ENCODE peak calls at places on chromosome 18, in six cellular contexts. One of them, this sample, is unnamed.

GRCh38 chr18:48132993-48133674 is 202.7 kb upstream of the SMAD2 start:
- DNase-seq in GM12891: no peak
- DNase-seq in A549: no peak
- DNase-seq in IMR-90: no peak
- DNase-seq in heart left ventricle: no peak
- DNase-seq in ovary: no peak
- DNase-seq in this sample: no peak

GRCh38 chr18:62080172-62080571 is 106.7 kb downstream of the PIGN start:
- DNase-seq in GM12891: no peak
- DNase-seq in A549: no peak
- DNase-seq in IMR-90: no peak
- DNase-seq in heart left ventricle: no peak
- DNase-seq in ovary: no peak
- DNase-seq in this sample: no peak

GRCh38 chr18:48360376-48361021 is 48.7 kb downstream of the ZBTB7C start:
- DNase-seq in GM12891: no peak
- DNase-seq in A549: no peak
- DNase-seq in IMR-90: no peak
- DNase-seq in heart left ventricle: no peak
- DNase-seq in ovary: no peak
- DNase-seq in this sample: no peak

GRCh38 chr18:37421349-37422080 is 144.1 kb downstream of the CELF4 start:
- DNase-seq in GM12891: no peak
- DNase-seq in A549: no peak
- DNase-seq in IMR-90: no peak
- DNase-seq in heart left ventricle: no peak
- DNase-seq in ovary: no peak
- DNase-seq in this sample: no peak

GRCh38 chr18:44823782-44824181 is 143.1 kb downstream of the SETBP1 start:
- DNase-seq in GM12891: no peak
- DNase-seq in A549: no peak
- DNase-seq in IMR-90: peak
- DNase-seq in heart left ventricle: no peak
- DNase-seq in ovary: no peak
- DNase-seq in this sample: no peak

GRCh38 chr18:43932140-43932539 is 654.9 kb upstream of the SYT4 start:
- DNase-seq in GM12891: no peak
- DNase-seq in A549: no peak
- DNase-seq in IMR-90: peak
- DNase-seq in heart left ventricle: no peak
- DNase-seq in ovary: no peak
- DNase-seq in this sample: no peak

GRCh38 chr18:35688757-35689156 is 107.2 kb downstream of the GALNT1 start:
- DNase-seq in GM12891: no peak
- DNase-seq in A549: peak
- DNase-seq in IMR-90: no peak
- DNase-seq in heart left ventricle: no peak
- DNase-seq in ovary: no peak
- DNase-seq in this sample: no peak

GRCh38 chr18:39799010-39799409 is 2156.0 kb upstream of the PIK3C3 start:
- DNase-seq in GM12891: no peak
- DNase-seq in A549: peak
- DNase-seq in IMR-90: no peak
- DNase-seq in heart left ventricle: no peak
- DNase-seq in ovary: no peak
- DNase-seq in this sample: no peak

GRCh38 chr18:79484661-79485621 is 89.2 kb downstream of the NFATC1 start:
- DNase-seq in GM12891: no peak
- DNase-seq in A549: no peak
- DNase-seq in IMR-90: peak
- DNase-seq in heart left ventricle: peak
- DNase-seq in ovary: peak
- DNase-seq in this sample: no peak

GRCh38 chr18:48300463-48300961 is 108.7 kb downstream of the ZBTB7C start:
- DNase-seq in GM12891: no peak
- DNase-seq in A549: peak
- DNase-seq in IMR-90: no peak
- DNase-seq in heart left ventricle: no peak
- DNase-seq in ovary: no peak
- DNase-seq in this sample: no peak

GRCh38 chr18:9782073-9782857 is 74.2 kb downstream of the RAB31 start:
- DNase-seq in GM12891: no peak
- DNase-seq in A549: peak
- DNase-seq in IMR-90: peak
- DNase-seq in heart left ventricle: no peak
- DNase-seq in ovary: no peak
- DNase-seq in this sample: no peak

GRCh38 chr18:10926565-10927194 is 222.7 kb downstream of the PIEZO2 start:
- DNase-seq in GM12891: peak
- DNase-seq in A549: no peak
- DNase-seq in IMR-90: peak
- DNase-seq in heart left ventricle: no peak
- DNase-seq in ovary: peak
- DNase-seq in this sample: no peak

GRCh38 chr18:75203456-75204261 is 5.3 kb downstream of the PTGR3 start:
- DNase-seq in GM12891: no peak
- DNase-seq in A549: no peak
- DNase-seq in IMR-90: peak
- DNase-seq in heart left ventricle: peak
- DNase-seq in ovary: peak
- DNase-seq in this sample: no peak

GRCh38 chr18:75280427-75281280 is 70.1 kb downstream of the TSHZ1 start:
- DNase-seq in GM12891: no peak
- DNase-seq in A549: no peak
- DNase-seq in IMR-90: peak
- DNase-seq in heart left ventricle: no peak
- DNase-seq in ovary: no peak
- DNase-seq in this sample: no peak

GRCh38 chr18:45340884-45341283 is 274.4 kb upstream of the SLC14A2 start:
- DNase-seq in GM12891: no peak
- DNase-seq in A549: no peak
- DNase-seq in IMR-90: no peak
- DNase-seq in heart left ventricle: no peak
- DNase-seq in ovary: no peak
- DNase-seq in this sample: no peak

GRCh38 chr18:35051978-35052377 is 10.8 kb downstream of the MAPRE2 start:
- DNase-seq in GM12891: no peak
- DNase-seq in A549: no peak
- DNase-seq in IMR-90: no peak
- DNase-seq in heart left ventricle: no peak
- DNase-seq in ovary: no peak
- DNase-seq in this sample: no peak

GRCh38 chr18:77113361-77114069 is 19.1 kb downstream of the MBP start:
- DNase-seq in GM12891: no peak
- DNase-seq in A549: no peak
- DNase-seq in IMR-90: no peak
- DNase-seq in heart left ventricle: no peak
- DNase-seq in ovary: no peak
- DNase-seq in this sample: no peak

GRCh38 chr18:63970803-63971191 is 916 bp downstream of the SERPINB8 start:
- DNase-seq in GM12891: no peak
- DNase-seq in A549: no peak
- DNase-seq in IMR-90: peak
- DNase-seq in heart left ventricle: peak
- DNase-seq in ovary: peak
- DNase-seq in this sample: no peak

GRCh38 chr18:39506581-39506980 is 1941.0 kb upstream of the CELF4 start:
- DNase-seq in GM12891: no peak
- DNase-seq in A549: no peak
- DNase-seq in IMR-90: no peak
- DNase-seq in heart left ventricle: no peak
- DNase-seq in ovary: no peak
- DNase-seq in this sample: no peak

GRCh38 chr18:57728941-57729511 is 74.1 kb downstream of the ATP8B1 start:
- DNase-seq in GM12891: no peak
- DNase-seq in A549: peak
- DNase-seq in IMR-90: peak
- DNase-seq in heart left ventricle: no peak
- DNase-seq in ovary: no peak
- DNase-seq in this sample: no peak

GRCh38 chr18:67862069-67862468 is 345.5 kb upstream of the DSEL start:
- DNase-seq in GM12891: no peak
- DNase-seq in A549: no peak
- DNase-seq in IMR-90: peak
- DNase-seq in heart left ventricle: no peak
- DNase-seq in ovary: no peak
- DNase-seq in this sample: no peak

GRCh38 chr18:51361130-51361860 is 163.8 kb upstream of the MEX3C start:
- DNase-seq in GM12891: no peak
- DNase-seq in A549: no peak
- DNase-seq in IMR-90: no peak
- DNase-seq in heart left ventricle: peak
- DNase-seq in ovary: no peak
- DNase-seq in this sample: no peak

GRCh38 chr18:26176134-26176533 is 42.5 kb downstream of the PSMA8 start:
- DNase-seq in GM12891: no peak
- DNase-seq in A549: no peak
- DNase-seq in IMR-90: no peak
- DNase-seq in heart left ventricle: no peak
- DNase-seq in ovary: no peak
- DNase-seq in this sample: no peak

GRCh38 chr18:63159590-63159989 is 160.0 kb downstream of the BCL2 start:
- DNase-seq in GM12891: no peak
- DNase-seq in A549: no peak
- DNase-seq in IMR-90: no peak
- DNase-seq in heart left ventricle: no peak
- DNase-seq in ovary: no peak
- DNase-seq in this sample: no peak

GRCh38 chr18:75226301-75226955 is 15.8 kb downstream of the TSHZ1 start:
- DNase-seq in GM12891: no peak
- DNase-seq in A549: no peak
- DNase-seq in IMR-90: peak
- DNase-seq in heart left ventricle: no peak
- DNase-seq in ovary: no peak
- DNase-seq in this sample: no peak

GRCh38 chr18:62663731-62664336 is 51.5 kb upstream of the PHLPP1 start:
- DNase-seq in GM12891: peak
- DNase-seq in A549: peak
- DNase-seq in IMR-90: peak
- DNase-seq in heart left ventricle: no peak
- DNase-seq in ovary: no peak
- DNase-seq in this sample: no peak

GRCh38 chr18:76875390-76876330 is 53.3 kb downstream of the ZNF236 start:
- DNase-seq in GM12891: peak
- DNase-seq in A549: peak
- DNase-seq in IMR-90: peak
- DNase-seq in heart left ventricle: no peak
- DNase-seq in ovary: no peak
- DNase-seq in this sample: no peak

GRCh38 chr18:48866856-48867255 is 83.9 kb downstream of the SMAD7 start:
- DNase-seq in GM12891: no peak
- DNase-seq in A549: no peak
- DNase-seq in IMR-90: no peak
- DNase-seq in heart left ventricle: no peak
- DNase-seq in ovary: no peak
- DNase-seq in this sample: no peak

GRCh38 chr18:12377556-12378553 is 828 bp upstream of the AFG3L2 start:
- DNase-seq in GM12891: no peak
- DNase-seq in A549: no peak
- DNase-seq in IMR-90: no peak
- DNase-seq in heart left ventricle: no peak
- DNase-seq in ovary: no peak
- DNase-seq in this sample: no peak
- TF ChIP-seq POLR2A in GM12891: no peak
- TF ChIP-seq POLR2A in A549: peak
- TF ChIP-seq POLR2A in IMR-90: peak
- TF ChIP-seq POLR2A in heart left ventricle: peak
- TF ChIP-seq POLR2A in ovary: no peak
- TF ChIP-seq POLR2A in this sample: no peak

GRCh38 chr18:22933206-22933957 is at the start of gene RBBP8:
- DNase-seq in GM12891: peak
- DNase-seq in A549: peak
- DNase-seq in IMR-90: peak
- DNase-seq in heart left ventricle: peak
- DNase-seq in ovary: peak
- DNase-seq in this sample: peak
- TF ChIP-seq POLR2A in GM12891: peak
- TF ChIP-seq POLR2A in A549: peak
- TF ChIP-seq POLR2A in IMR-90: peak
- TF ChIP-seq POLR2A in heart left ventricle: no peak
- TF ChIP-seq POLR2A in ovary: peak
- TF ChIP-seq POLR2A in this sample: peak

GRCh38 chr18:111292-112014 is 46.9 kb upstream of the USP14 start:
- DNase-seq in GM12891: peak
- DNase-seq in A549: peak
- DNase-seq in IMR-90: peak
- DNase-seq in heart left ventricle: peak
- DNase-seq in ovary: peak
- DNase-seq in this sample: no peak
- TF ChIP-seq POLR2A in GM12891: no peak
- TF ChIP-seq POLR2A in A549: peak
- TF ChIP-seq POLR2A in IMR-90: no peak
- TF ChIP-seq POLR2A in heart left ventricle: no peak
- TF ChIP-seq POLR2A in ovary: no peak
- TF ChIP-seq POLR2A in this sample: no peak

GRCh38 chr18:3233433-3234168 is 13.8 kb upstream of the MYOM1 start:
- DNase-seq in GM12891: no peak
- DNase-seq in A549: no peak
- DNase-seq in IMR-90: no peak
- DNase-seq in heart left ventricle: no peak
- DNase-seq in ovary: no peak
- DNase-seq in this sample: no peak
- TF ChIP-seq POLR2A in GM12891: no peak
- TF ChIP-seq POLR2A in A549: no peak
- TF ChIP-seq POLR2A in IMR-90: no peak
- TF ChIP-seq POLR2A in heart left ventricle: no peak
- TF ChIP-seq POLR2A in ovary: no peak
- TF ChIP-seq POLR2A in this sample: no peak

GRCh38 chr18:31591628-31592027 is at the start of gene TTR:
- DNase-seq in GM12891: no peak
- DNase-seq in A549: no peak
- DNase-seq in IMR-90: no peak
- DNase-seq in heart left ventricle: no peak
- DNase-seq in ovary: no peak
- DNase-seq in this sample: no peak
- TF ChIP-seq POLR2A in GM12891: no peak
- TF ChIP-seq POLR2A in A549: no peak
- TF ChIP-seq POLR2A in IMR-90: no peak
- TF ChIP-seq POLR2A in heart left ventricle: no peak
- TF ChIP-seq POLR2A in ovary: no peak
- TF ChIP-seq POLR2A in this sample: no peak

This sample was measured in esophagus squamous epithelium.